ENCODE peak calls at places on chromosomes 3 and 15, in ten cellular contexts. One of them, this sample, is unnamed.

GRCh38 chr3:135324246-135324645 is 529.2 kb downstream of the EPHB1 start:
- DNase-seq in brain microvascular endothelial cell: no peak
- DNase-seq in EL: no peak
- DNase-seq in AG20443: no peak
- DNase-seq in GM13976: no peak
- DNase-seq in hepatocyte: no peak
- DNase-seq in stimulated activated naive CD8-positive, alpha-beta T cell treated with anti-CD3 and anti-CD28 coated beads, Interleukin-15, Interleukin-2, amounts not matched to agents 100 U/mL and 50 U/mL, for 24 hours: no peak
- DNase-seq in tibial artery: no peak
- DNase-seq in mesenteric fat pad: no peak
- DNase-seq in SK-N-SH: no peak
- DNase-seq in this sample: no peak

GRCh38 chr15:66252411-66253295 is 897 bp downstream of the MEGF11 start:
- DNase-seq in brain microvascular endothelial cell: peak
- DNase-seq in EL: peak
- DNase-seq in AG20443: peak
- DNase-seq in GM13976: peak
- DNase-seq in hepatocyte: peak
- DNase-seq in stimulated activated naive CD8-positive, alpha-beta T cell treated with anti-CD3 and anti-CD28 coated beads, Interleukin-15, Interleukin-2, amounts not matched to agents 100 U/mL and 50 U/mL, for 24 hours: peak
- DNase-seq in tibial artery: peak
- DNase-seq in mesenteric fat pad: no peak
- DNase-seq in SK-N-SH: peak
- DNase-seq in this sample: peak

GRCh38 chr3:100753846-100754245 is 44.6 kb downstream of the TFG start:
- DNase-seq in brain microvascular endothelial cell: no peak
- DNase-seq in EL: no peak
- DNase-seq in AG20443: no peak
- DNase-seq in GM13976: no peak
- DNase-seq in hepatocyte: no peak
- DNase-seq in stimulated activated naive CD8-positive, alpha-beta T cell treated with anti-CD3 and anti-CD28 coated beads, Interleukin-15, Interleukin-2, amounts not matched to agents 100 U/mL and 50 U/mL, for 24 hours: no peak
- DNase-seq in tibial artery: no peak
- DNase-seq in mesenteric fat pad: no peak
- DNase-seq in SK-N-SH: no peak
- DNase-seq in this sample: no peak

GRCh38 chr3:135106445-135106844 is 311.4 kb downstream of the EPHB1 start:
- DNase-seq in brain microvascular endothelial cell: no peak
- DNase-seq in EL: peak
- DNase-seq in AG20443: peak
- DNase-seq in GM13976: peak
- DNase-seq in hepatocyte: peak
- DNase-seq in stimulated activated naive CD8-positive, alpha-beta T cell treated with anti-CD3 and anti-CD28 coated beads, Interleukin-15, Interleukin-2, amounts not matched to agents 100 U/mL and 50 U/mL, for 24 hours: no peak
- DNase-seq in tibial artery: no peak
- DNase-seq in mesenteric fat pad: no peak
- DNase-seq in SK-N-SH: no peak
- DNase-seq in this sample: no peak

GRCh38 chr3:60056394-60056793 is 1006.6 kb upstream of the CFAP20DC start:
- DNase-seq in brain microvascular endothelial cell: no peak
- DNase-seq in EL: no peak
- DNase-seq in AG20443: no peak
- DNase-seq in GM13976: no peak
- DNase-seq in hepatocyte: no peak
- DNase-seq in stimulated activated naive CD8-positive, alpha-beta T cell treated with anti-CD3 and anti-CD28 coated beads, Interleukin-15, Interleukin-2, amounts not matched to agents 100 U/mL and 50 U/mL, for 24 hours: no peak
- DNase-seq in tibial artery: no peak
- DNase-seq in mesenteric fat pad: no peak
- DNase-seq in SK-N-SH: peak
- DNase-seq in this sample: no peak

GRCh38 chr3:17579289-17580031 is 163.0 kb downstream of the TBC1D5 start:
- DNase-seq in brain microvascular endothelial cell: peak
- DNase-seq in EL: no peak
- DNase-seq in AG20443: no peak
- DNase-seq in GM13976: no peak
- DNase-seq in hepatocyte: no peak
- DNase-seq in stimulated activated naive CD8-positive, alpha-beta T cell treated with anti-CD3 and anti-CD28 coated beads, Interleukin-15, Interleukin-2, amounts not matched to agents 100 U/mL and 50 U/mL, for 24 hours: no peak
- DNase-seq in tibial artery: no peak
- DNase-seq in mesenteric fat pad: no peak
- DNase-seq in SK-N-SH: no peak
- DNase-seq in this sample: no peak

GRCh38 chr3:188979236-188979635 is 192.5 kb upstream of the TPRG1 start:
- DNase-seq in brain microvascular endothelial cell: no peak
- DNase-seq in EL: no peak
- DNase-seq in AG20443: no peak
- DNase-seq in GM13976: no peak
- DNase-seq in hepatocyte: no peak
- DNase-seq in stimulated activated naive CD8-positive, alpha-beta T cell treated with anti-CD3 and anti-CD28 coated beads, Interleukin-15, Interleukin-2, amounts not matched to agents 100 U/mL and 50 U/mL, for 24 hours: no peak
- DNase-seq in tibial artery: no peak
- DNase-seq in mesenteric fat pad: no peak
- DNase-seq in SK-N-SH: no peak
- DNase-seq in this sample: no peak

GRCh38 chr3:142028174-142028833 is 121.0 kb downstream of the TFDP2 start:
- DNase-seq in brain microvascular endothelial cell: peak
- DNase-seq in EL: peak
- DNase-seq in AG20443: peak
- DNase-seq in GM13976: peak
- DNase-seq in hepatocyte: peak
- DNase-seq in stimulated activated naive CD8-positive, alpha-beta T cell treated with anti-CD3 and anti-CD28 coated beads, Interleukin-15, Interleukin-2, amounts not matched to agents 100 U/mL and 50 U/mL, for 24 hours: peak
- DNase-seq in tibial artery: no peak
- DNase-seq in mesenteric fat pad: no peak
- DNase-seq in SK-N-SH: peak
- DNase-seq in this sample: peak

GRCh38 chr15:88564741-88565140 is 18.3 kb upstream of the DET1 start:
- DNase-seq in brain microvascular endothelial cell: no peak
- DNase-seq in EL: no peak
- DNase-seq in AG20443: no peak
- DNase-seq in GM13976: no peak
- DNase-seq in hepatocyte: no peak
- DNase-seq in stimulated activated naive CD8-positive, alpha-beta T cell treated with anti-CD3 and anti-CD28 coated beads, Interleukin-15, Interleukin-2, amounts not matched to agents 100 U/mL and 50 U/mL, for 24 hours: no peak
- DNase-seq in tibial artery: no peak
- DNase-seq in mesenteric fat pad: no peak
- DNase-seq in SK-N-SH: no peak
- DNase-seq in this sample: no peak

GRCh38 chr3:107791450-107791849 is 268.7 kb downstream of the BBX start:
- DNase-seq in brain microvascular endothelial cell: no peak
- DNase-seq in EL: no peak
- DNase-seq in AG20443: no peak
- DNase-seq in GM13976: no peak
- DNase-seq in hepatocyte: no peak
- DNase-seq in stimulated activated naive CD8-positive, alpha-beta T cell treated with anti-CD3 and anti-CD28 coated beads, Interleukin-15, Interleukin-2, amounts not matched to agents 100 U/mL and 50 U/mL, for 24 hours: no peak
- DNase-seq in tibial artery: no peak
- DNase-seq in mesenteric fat pad: no peak
- DNase-seq in SK-N-SH: no peak
- DNase-seq in this sample: no peak

GRCh38 chr3:127385540-127385870 is 97.7 kb upstream of the PRR20G start:
- DNase-seq in brain microvascular endothelial cell: no peak
- DNase-seq in EL: no peak
- DNase-seq in AG20443: no peak
- DNase-seq in GM13976: no peak
- DNase-seq in hepatocyte: no peak
- DNase-seq in stimulated activated naive CD8-positive, alpha-beta T cell treated with anti-CD3 and anti-CD28 coated beads, Interleukin-15, Interleukin-2, amounts not matched to agents 100 U/mL and 50 U/mL, for 24 hours: no peak
- DNase-seq in tibial artery: no peak
- DNase-seq in mesenteric fat pad: peak
- DNase-seq in SK-N-SH: no peak
- DNase-seq in this sample: no peak

GRCh38 chr15:39354188-39354587 is 226.7 kb upstream of the THBS1 start:
- DNase-seq in brain microvascular endothelial cell: no peak
- DNase-seq in EL: no peak
- DNase-seq in AG20443: no peak
- DNase-seq in GM13976: no peak
- DNase-seq in hepatocyte: no peak
- DNase-seq in stimulated activated naive CD8-positive, alpha-beta T cell treated with anti-CD3 and anti-CD28 coated beads, Interleukin-15, Interleukin-2, amounts not matched to agents 100 U/mL and 50 U/mL, for 24 hours: no peak
- DNase-seq in tibial artery: no peak
- DNase-seq in mesenteric fat pad: no peak
- DNase-seq in SK-N-SH: no peak
- DNase-seq in this sample: no peak

GRCh38 chr3:75180235-75180944 is 483.7 kb upstream of the FRG2C start:
- DNase-seq in brain microvascular endothelial cell: peak
- DNase-seq in EL: no peak
- DNase-seq in AG20443: no peak
- DNase-seq in GM13976: no peak
- DNase-seq in hepatocyte: no peak
- DNase-seq in stimulated activated naive CD8-positive, alpha-beta T cell treated with anti-CD3 and anti-CD28 coated beads, Interleukin-15, Interleukin-2, amounts not matched to agents 100 U/mL and 50 U/mL, for 24 hours: no peak
- DNase-seq in tibial artery: no peak
- DNase-seq in mesenteric fat pad: no peak
- DNase-seq in SK-N-SH: no peak
- DNase-seq in this sample: no peak

GRCh38 chr3:2837893-2838292 is 272.3 kb downstream of the IL5RA start:
- DNase-seq in brain microvascular endothelial cell: no peak
- DNase-seq in EL: no peak
- DNase-seq in AG20443: no peak
- DNase-seq in GM13976: no peak
- DNase-seq in hepatocyte: no peak
- DNase-seq in stimulated activated naive CD8-positive, alpha-beta T cell treated with anti-CD3 and anti-CD28 coated beads, Interleukin-15, Interleukin-2, amounts not matched to agents 100 U/mL and 50 U/mL, for 24 hours: no peak
- DNase-seq in tibial artery: no peak
- DNase-seq in mesenteric fat pad: no peak
- DNase-seq in SK-N-SH: peak
- DNase-seq in this sample: no peak

GRCh38 chr15:74428970-74429783 is 4.6 kb downstream of the SEMA7A start:
- DNase-seq in brain microvascular endothelial cell: no peak
- DNase-seq in EL: no peak
- DNase-seq in AG20443: no peak
- DNase-seq in GM13976: peak
- DNase-seq in hepatocyte: no peak
- DNase-seq in stimulated activated naive CD8-positive, alpha-beta T cell treated with anti-CD3 and anti-CD28 coated beads, Interleukin-15, Interleukin-2, amounts not matched to agents 100 U/mL and 50 U/mL, for 24 hours: no peak
- DNase-seq in tibial artery: no peak
- DNase-seq in mesenteric fat pad: no peak
- DNase-seq in SK-N-SH: no peak
- DNase-seq in this sample: no peak

GRCh38 chr3:114792159-114792918 is 354.7 kb downstream of the ZBTB20 start:
- DNase-seq in brain microvascular endothelial cell: no peak
- DNase-seq in EL: no peak
- DNase-seq in AG20443: no peak
- DNase-seq in GM13976: no peak
- DNase-seq in hepatocyte: no peak
- DNase-seq in stimulated activated naive CD8-positive, alpha-beta T cell treated with anti-CD3 and anti-CD28 coated beads, Interleukin-15, Interleukin-2, amounts not matched to agents 100 U/mL and 50 U/mL, for 24 hours: no peak
- DNase-seq in tibial artery: no peak
- DNase-seq in mesenteric fat pad: no peak
- DNase-seq in SK-N-SH: no peak
- DNase-seq in this sample: no peak

GRCh38 chr3:133075027-133075426 is 36.8 kb downstream of the TMEM108 start:
- DNase-seq in brain microvascular endothelial cell: no peak
- DNase-seq in EL: no peak
- DNase-seq in AG20443: no peak
- DNase-seq in GM13976: no peak
- DNase-seq in hepatocyte: no peak
- DNase-seq in stimulated activated naive CD8-positive, alpha-beta T cell treated with anti-CD3 and anti-CD28 coated beads, Interleukin-15, Interleukin-2, amounts not matched to agents 100 U/mL and 50 U/mL, for 24 hours: no peak
- DNase-seq in tibial artery: no peak
- DNase-seq in mesenteric fat pad: no peak
- DNase-seq in SK-N-SH: no peak
- DNase-seq in this sample: no peak

GRCh38 chr3:158098834-158099424 is 7.3 kb downstream of the SHOX2 start:
- DNase-seq in brain microvascular endothelial cell: no peak
- DNase-seq in EL: peak
- DNase-seq in AG20443: no peak
- DNase-seq in GM13976: no peak
- DNase-seq in hepatocyte: no peak
- DNase-seq in stimulated activated naive CD8-positive, alpha-beta T cell treated with anti-CD3 and anti-CD28 coated beads, Interleukin-15, Interleukin-2, amounts not matched to agents 100 U/mL and 50 U/mL, for 24 hours: no peak
- DNase-seq in tibial artery: no peak
- DNase-seq in mesenteric fat pad: no peak
- DNase-seq in SK-N-SH: no peak
- DNase-seq in this sample: peak

GRCh38 chr3:65617787-65618186 is 420.9 kb downstream of the MAGI1 start:
- DNase-seq in brain microvascular endothelial cell: no peak
- DNase-seq in EL: no peak
- DNase-seq in AG20443: no peak
- DNase-seq in GM13976: no peak
- DNase-seq in hepatocyte: no peak
- DNase-seq in stimulated activated naive CD8-positive, alpha-beta T cell treated with anti-CD3 and anti-CD28 coated beads, Interleukin-15, Interleukin-2, amounts not matched to agents 100 U/mL and 50 U/mL, for 24 hours: no peak
- DNase-seq in tibial artery: no peak
- DNase-seq in mesenteric fat pad: no peak
- DNase-seq in SK-N-SH: no peak
- DNase-seq in this sample: no peak

GRCh38 chr3:138113309-138113708 is 2.1 kb downstream of the DZIP1L start:
- DNase-seq in brain microvascular endothelial cell: no peak
- DNase-seq in EL: no peak
- DNase-seq in AG20443: no peak
- DNase-seq in GM13976: no peak
- DNase-seq in hepatocyte: peak
- DNase-seq in stimulated activated naive CD8-positive, alpha-beta T cell treated with anti-CD3 and anti-CD28 coated beads, Interleukin-15, Interleukin-2, amounts not matched to agents 100 U/mL and 50 U/mL, for 24 hours: no peak
- DNase-seq in tibial artery: no peak
- DNase-seq in mesenteric fat pad: no peak
- DNase-seq in SK-N-SH: no peak
- DNase-seq in this sample: peak

GRCh38 chr3:175672119-175672689 is 813.1 kb downstream of the NAALADL2 start:
- DNase-seq in brain microvascular endothelial cell: no peak
- DNase-seq in EL: peak
- DNase-seq in AG20443: peak
- DNase-seq in GM13976: no peak
- DNase-seq in hepatocyte: no peak
- DNase-seq in stimulated activated naive CD8-positive, alpha-beta T cell treated with anti-CD3 and anti-CD28 coated beads, Interleukin-15, Interleukin-2, amounts not matched to agents 100 U/mL and 50 U/mL, for 24 hours: no peak
- DNase-seq in tibial artery: no peak
- DNase-seq in mesenteric fat pad: no peak
- DNase-seq in SK-N-SH: peak
- DNase-seq in this sample: no peak

GRCh38 chr15:31598620-31599019 is 272.0 kb downstream of the KLF13 start:
- DNase-seq in brain microvascular endothelial cell: no peak
- DNase-seq in EL: no peak
- DNase-seq in AG20443: no peak
- DNase-seq in GM13976: no peak
- DNase-seq in hepatocyte: peak
- DNase-seq in stimulated activated naive CD8-positive, alpha-beta T cell treated with anti-CD3 and anti-CD28 coated beads, Interleukin-15, Interleukin-2, amounts not matched to agents 100 U/mL and 50 U/mL, for 24 hours: no peak
- DNase-seq in tibial artery: no peak
- DNase-seq in mesenteric fat pad: no peak
- DNase-seq in SK-N-SH: no peak
- DNase-seq in this sample: peak

GRCh38 chr15:91192285-91193058 is 92.4 kb downstream of the SV2B start:
- DNase-seq in brain microvascular endothelial cell: no peak
- DNase-seq in EL: no peak
- DNase-seq in AG20443: no peak
- DNase-seq in GM13976: peak
- DNase-seq in hepatocyte: no peak
- DNase-seq in stimulated activated naive CD8-positive, alpha-beta T cell treated with anti-CD3 and anti-CD28 coated beads, Interleukin-15, Interleukin-2, amounts not matched to agents 100 U/mL and 50 U/mL, for 24 hours: no peak
- DNase-seq in tibial artery: no peak
- DNase-seq in mesenteric fat pad: no peak
- DNase-seq in SK-N-SH: no peak
- DNase-seq in this sample: peak

GRCh38 chr15:101348643-101349496 is 53.8 kb upstream of the SNRPA1 start:
- DNase-seq in brain microvascular endothelial cell: no peak
- DNase-seq in EL: no peak
- DNase-seq in AG20443: no peak
- DNase-seq in GM13976: no peak
- DNase-seq in hepatocyte: no peak
- DNase-seq in stimulated activated naive CD8-positive, alpha-beta T cell treated with anti-CD3 and anti-CD28 coated beads, Interleukin-15, Interleukin-2, amounts not matched to agents 100 U/mL and 50 U/mL, for 24 hours: no peak
- DNase-seq in tibial artery: no peak
- DNase-seq in mesenteric fat pad: no peak
- DNase-seq in SK-N-SH: no peak
- DNase-seq in this sample: no peak

GRCh38 chr3:192940129-192940528 is 22.5 kb upstream of the MB21D2 start:
- DNase-seq in brain microvascular endothelial cell: no peak
- DNase-seq in EL: peak
- DNase-seq in AG20443: no peak
- DNase-seq in GM13976: no peak
- DNase-seq in hepatocyte: no peak
- DNase-seq in stimulated activated naive CD8-positive, alpha-beta T cell treated with anti-CD3 and anti-CD28 coated beads, Interleukin-15, Interleukin-2, amounts not matched to agents 100 U/mL and 50 U/mL, for 24 hours: no peak
- DNase-seq in tibial artery: no peak
- DNase-seq in mesenteric fat pad: no peak
- DNase-seq in SK-N-SH: no peak
- DNase-seq in this sample: no peak